ENCODE peak calls at places on chromosomes 5 and 9, in four cellular contexts. C is hypothalamus, O is GM19239, L is fibroblast of the aortic adventitia. J is an unnamed sample.

GRCh38 chr5:124289122-124289521 is 457.3 kb downstream of the ZNF608 start:
- DNase-seq in O (no peak), L (no peak), C (peak), J (no peak)

GRCh38 chr9:98380065-98380681 is 124.7 kb upstream of the TBC1D2 start:
- DNase-seq in O (peak), C (no peak), L (peak), J (peak)

GRCh38 chr5:32329395-32329834 is 16.7 kb upstream of the MTMR12 start:
- DNase-seq in L (peak), O (peak), C (peak), J (peak)

GRCh38 chr5:95283022-95283615 is 1.8 kb downstream of the MCTP1 start:
- DNase-seq in L (no peak), O (no peak), C (no peak), J (no peak)

GRCh38 chr5:40991981-40992559 is 79.1 kb downstream of the MROH2B start:
- DNase-seq in C (no peak), O (no peak), L (no peak), J (no peak)

GRCh38 chr5:151585970-151586369 is 5.2 kb downstream of the FAT2 start:
- DNase-seq in O (no peak), L (peak), C (no peak), J (peak)

GRCh38 chr9:81822967-81823366 is 105.3 kb upstream of the SPATA31D4 start:
- DNase-seq in O (no peak), C (no peak), L (no peak), J (no peak)

GRCh38 chr9:34989946-34990635 is 546 bp downstream of the DNAJB5 start:
- DNase-seq in L (no peak), O (no peak), C (peak), J (peak)

GRCh38 chr5:176609724-176610429 is at the start of gene GPRIN1:
- DNase-seq in C (peak), O (peak), L (peak), J (peak)

GRCh38 chr5:55151923-55152842 is 7.8 kb upstream of the GPX8 start:
- DNase-seq in C (no peak), L (peak), O (no peak), J (peak)

GRCh38 chr5:150516011-150516410 is 8.1 kb downstream of the NDST1 start:
- DNase-seq in L (peak), O (no peak), C (no peak), J (peak)

GRCh38 chr9:16653491-16654407 is 216.7 kb downstream of the BNC2 start:
- DNase-seq in C (no peak), O (no peak), L (peak), J (no peak)

J was measured in AG10803.